ENCODE peak calls at places on chromosomes 1 and 21, in ten cellular contexts. One of them, this sample, is unnamed.

GRCh38 chr1:68213843-68214242 is 18.5 kb downstream of the WLS start:
- DNase-seq in transverse colon: peak; percentile 75
- DNase-seq in uterus: peak; percentile 79
- DNase-seq in WERI-Rb-1: no peak
- DNase-seq in foreskin keratinocyte: no peak
- DNase-seq in fibroblast of pulmonary artery: peak; percentile 88
- DNase-seq in tibial artery: peak; percentile 83
- DNase-seq in mucosa of descending colon: peak; percentile 57
- DNase-seq in kidney epithelial cell: no peak
- DNase-seq in WTC11: no peak
- DNase-seq in this sample: no peak

GRCh38 chr1:38891753-38892152 is 10.4 kb upstream of the GJA9 start:
- DNase-seq in transverse colon: no peak
- DNase-seq in uterus: no peak
- DNase-seq in WERI-Rb-1: peak; percentile 36
- DNase-seq in foreskin keratinocyte: no peak
- DNase-seq in fibroblast of pulmonary artery: no peak
- DNase-seq in tibial artery: no peak
- DNase-seq in mucosa of descending colon: no peak
- DNase-seq in kidney epithelial cell: no peak
- DNase-seq in WTC11: peak; percentile 59
- DNase-seq in this sample: peak; percentile 14

GRCh38 chr1:89939693-89940438 is 55.0 kb upstream of the ZNF326 start:
- DNase-seq in transverse colon: no peak
- DNase-seq in uterus: no peak
- DNase-seq in WERI-Rb-1: no peak
- DNase-seq in foreskin keratinocyte: no peak
- DNase-seq in fibroblast of pulmonary artery: no peak
- DNase-seq in tibial artery: no peak
- DNase-seq in mucosa of descending colon: no peak
- DNase-seq in kidney epithelial cell: no peak
- DNase-seq in WTC11: no peak
- DNase-seq in this sample: no peak

GRCh38 chr1:6145351-6145750 is 34.8 kb downstream of the CHD5 start:
- DNase-seq in transverse colon: no peak
- DNase-seq in uterus: no peak
- DNase-seq in WERI-Rb-1: no peak
- DNase-seq in foreskin keratinocyte: no peak
- DNase-seq in fibroblast of pulmonary artery: no peak
- DNase-seq in tibial artery: no peak
- DNase-seq in mucosa of descending colon: no peak
- DNase-seq in kidney epithelial cell: no peak
- DNase-seq in WTC11: no peak
- DNase-seq in this sample: no peak

GRCh38 chr1:8344893-8345507 is 27.1 kb downstream of the SLC45A1 start:
- DNase-seq in transverse colon: no peak
- DNase-seq in uterus: no peak
- DNase-seq in WERI-Rb-1: no peak
- DNase-seq in foreskin keratinocyte: no peak
- DNase-seq in fibroblast of pulmonary artery: no peak
- DNase-seq in tibial artery: no peak
- DNase-seq in mucosa of descending colon: peak; percentile 13
- DNase-seq in kidney epithelial cell: no peak
- DNase-seq in WTC11: no peak
- DNase-seq in this sample: no peak

GRCh38 chr1:186188004-186188539 is 187.0 kb downstream of the TPR start:
- DNase-seq in transverse colon: no peak
- DNase-seq in uterus: no peak
- DNase-seq in WERI-Rb-1: no peak
- DNase-seq in foreskin keratinocyte: peak; percentile 97
- DNase-seq in fibroblast of pulmonary artery: peak; percentile 71
- DNase-seq in tibial artery: no peak
- DNase-seq in mucosa of descending colon: no peak
- DNase-seq in kidney epithelial cell: peak; percentile 85
- DNase-seq in WTC11: no peak
- DNase-seq in this sample: peak; percentile 2

GRCh38 chr1:168386949-168387586 is 106.4 kb downstream of the TBX19 start:
- DNase-seq in transverse colon: peak; percentile 55
- DNase-seq in uterus: peak; percentile 72
- DNase-seq in WERI-Rb-1: peak; percentile 40
- DNase-seq in foreskin keratinocyte: peak; percentile 58
- DNase-seq in fibroblast of pulmonary artery: peak; percentile 17
- DNase-seq in tibial artery: no peak
- DNase-seq in mucosa of descending colon: peak; percentile 65
- DNase-seq in kidney epithelial cell: peak; percentile 37
- DNase-seq in WTC11: peak; percentile 73
- DNase-seq in this sample: peak; percentile 83

GRCh38 chr1:110159160-110159559 is 8.9 kb downstream of the SLC6A17 start:
- DNase-seq in transverse colon: no peak
- DNase-seq in uterus: no peak
- DNase-seq in WERI-Rb-1: no peak
- DNase-seq in foreskin keratinocyte: no peak
- DNase-seq in fibroblast of pulmonary artery: no peak
- DNase-seq in tibial artery: peak; percentile 24
- DNase-seq in mucosa of descending colon: no peak
- DNase-seq in kidney epithelial cell: no peak
- DNase-seq in WTC11: no peak
- DNase-seq in this sample: no peak

GRCh38 chr1:222713091-222714012 is 988 bp downstream of the BROX start:
- DNase-seq in transverse colon: peak; percentile 95
- DNase-seq in uterus: peak; percentile 92
- DNase-seq in WERI-Rb-1: peak; percentile 85
- DNase-seq in foreskin keratinocyte: peak; percentile 89
- DNase-seq in fibroblast of pulmonary artery: peak; percentile 94
- DNase-seq in tibial artery: peak; percentile 98
- DNase-seq in mucosa of descending colon: peak; percentile 95
- DNase-seq in kidney epithelial cell: peak; percentile 93
- DNase-seq in WTC11: peak; percentile 92
- DNase-seq in this sample: peak; percentile 95
- TF ChIP-seq CTCF in transverse colon: no peak
- TF ChIP-seq CTCF in uterus: no peak
- TF ChIP-seq CTCF in WERI-Rb-1: no peak
- TF ChIP-seq CTCF in foreskin keratinocyte: no peak
- TF ChIP-seq CTCF in fibroblast of pulmonary artery: no peak
- TF ChIP-seq CTCF in tibial artery: no peak
- TF ChIP-seq CTCF in mucosa of descending colon: no peak
- TF ChIP-seq CTCF in kidney epithelial cell: no peak
- TF ChIP-seq CTCF in WTC11: no peak
- TF ChIP-seq CTCF in this sample: no peak

GRCh38 chr1:85609976-85610375 is 29.4 kb downstream of the CCN1 start:
- DNase-seq in transverse colon: no peak
- DNase-seq in uterus: no peak
- DNase-seq in WERI-Rb-1: no peak
- DNase-seq in foreskin keratinocyte: no peak
- DNase-seq in fibroblast of pulmonary artery: no peak
- DNase-seq in tibial artery: no peak
- DNase-seq in mucosa of descending colon: no peak
- DNase-seq in kidney epithelial cell: no peak
- DNase-seq in WTC11: no peak
- DNase-seq in this sample: no peak

GRCh38 chr1:85611856-85612255 is 31.3 kb downstream of the CCN1 start:
- DNase-seq in transverse colon: no peak
- DNase-seq in uterus: peak; percentile 27
- DNase-seq in WERI-Rb-1: no peak
- DNase-seq in foreskin keratinocyte: peak; percentile 98
- DNase-seq in fibroblast of pulmonary artery: peak; percentile 99
- DNase-seq in tibial artery: peak; percentile 77
- DNase-seq in mucosa of descending colon: no peak
- DNase-seq in kidney epithelial cell: peak; percentile 98
- DNase-seq in WTC11: no peak
- DNase-seq in this sample: no peak

GRCh38 chr1:85615536-85615935 is 35.0 kb downstream of the CCN1 start:
- DNase-seq in transverse colon: no peak
- DNase-seq in uterus: no peak
- DNase-seq in WERI-Rb-1: no peak
- DNase-seq in foreskin keratinocyte: no peak
- DNase-seq in fibroblast of pulmonary artery: peak; percentile 47
- DNase-seq in tibial artery: no peak
- DNase-seq in mucosa of descending colon: no peak
- DNase-seq in kidney epithelial cell: no peak
- DNase-seq in WTC11: no peak
- DNase-seq in this sample: no peak

GRCh38 chr1:85611390-85611789 is 30.8 kb downstream of the CCN1 start:
- DNase-seq in transverse colon: no peak
- DNase-seq in uterus: no peak
- DNase-seq in WERI-Rb-1: no peak
- DNase-seq in foreskin keratinocyte: no peak
- DNase-seq in fibroblast of pulmonary artery: peak; percentile 75
- DNase-seq in tibial artery: no peak
- DNase-seq in mucosa of descending colon: no peak
- DNase-seq in kidney epithelial cell: no peak
- DNase-seq in WTC11: no peak
- DNase-seq in this sample: no peak

DNA sequence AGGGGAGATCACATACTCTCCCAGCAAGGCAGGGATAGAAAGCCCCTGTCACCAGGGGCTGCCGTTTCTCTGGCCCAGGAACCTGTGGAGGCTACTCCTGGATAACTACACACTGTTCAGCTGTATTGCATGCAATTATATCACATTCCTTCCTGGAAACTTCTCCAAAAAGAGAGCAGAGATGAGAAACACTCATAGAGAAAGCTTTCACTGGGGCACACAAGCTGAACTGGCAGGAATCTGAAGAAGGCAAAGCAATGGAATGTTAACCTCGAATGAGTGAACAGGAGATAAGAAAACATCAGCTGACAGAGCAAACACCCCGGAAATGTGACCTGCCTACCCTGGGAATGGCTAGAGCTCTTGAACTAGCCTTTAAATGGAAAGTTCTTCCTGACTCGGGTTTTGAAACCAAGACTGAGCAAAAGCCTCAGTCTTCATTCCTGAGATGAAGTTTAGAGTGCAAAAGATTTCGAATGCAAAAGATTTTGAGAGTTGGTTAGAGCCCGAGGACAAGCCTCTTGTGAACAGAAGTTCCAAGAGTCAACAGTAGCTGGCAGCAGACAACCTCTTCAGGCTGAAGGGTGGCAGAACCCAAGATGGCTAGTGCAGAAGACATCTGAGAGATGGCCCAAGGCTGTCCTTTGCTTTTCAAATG is 32.3 kb downstream of the CCN1 start:
- DNase-seq in transverse colon: no peak
- DNase-seq in uterus: no peak
- DNase-seq in WERI-Rb-1: peak; percentile 18
- DNase-seq in foreskin keratinocyte: peak; percentile 72
- DNase-seq in fibroblast of pulmonary artery: peak; percentile 95
- DNase-seq in tibial artery: no peak
- DNase-seq in mucosa of descending colon: no peak
- DNase-seq in kidney epithelial cell: peak; percentile 90
- DNase-seq in WTC11: no peak
- DNase-seq in this sample: no peak
- TF ChIP-seq CTCF in transverse colon: peak; percentile 26
- TF ChIP-seq CTCF in uterus: no peak
- TF ChIP-seq CTCF in WERI-Rb-1: peak; percentile 66
- TF ChIP-seq CTCF in foreskin keratinocyte: peak; percentile 66
- TF ChIP-seq CTCF in fibroblast of pulmonary artery: peak; percentile 69
- TF ChIP-seq CTCF in tibial artery: peak; percentile 46
- TF ChIP-seq CTCF in mucosa of descending colon: peak; percentile 33
- TF ChIP-seq CTCF in kidney epithelial cell: peak; percentile 72
- TF ChIP-seq CTCF in WTC11: no peak
- TF ChIP-seq CTCF in this sample: no peak

GRCh38 chr21:41680444-41681335 is 86.2 kb downstream of the RIPK4 start:
- DNase-seq in transverse colon: no peak
- DNase-seq in uterus: no peak
- DNase-seq in WERI-Rb-1: no peak
- DNase-seq in foreskin keratinocyte: no peak
- DNase-seq in fibroblast of pulmonary artery: no peak
- DNase-seq in tibial artery: peak; percentile 57
- DNase-seq in mucosa of descending colon: no peak
- DNase-seq in kidney epithelial cell: no peak
- DNase-seq in WTC11: no peak
- DNase-seq in this sample: no peak

GRCh38 chr21:41677671-41678015 is 89.2 kb downstream of the RIPK4 start:
- DNase-seq in transverse colon: no peak
- DNase-seq in uterus: no peak
- DNase-seq in WERI-Rb-1: no peak
- DNase-seq in foreskin keratinocyte: no peak
- DNase-seq in fibroblast of pulmonary artery: no peak
- DNase-seq in tibial artery: peak; percentile 25
- DNase-seq in mucosa of descending colon: no peak
- DNase-seq in kidney epithelial cell: no peak
- DNase-seq in WTC11: no peak
- DNase-seq in this sample: no peak

GRCh38 chr21:41678944-41679343 is 87.9 kb downstream of the RIPK4 start:
- DNase-seq in transverse colon: peak; percentile 96
- DNase-seq in uterus: peak; percentile 62
- DNase-seq in WERI-Rb-1: peak; percentile 83
- DNase-seq in foreskin keratinocyte: peak; percentile 98
- DNase-seq in fibroblast of pulmonary artery: peak; percentile 97
- DNase-seq in tibial artery: peak; percentile 97
- DNase-seq in mucosa of descending colon: peak; percentile 92
- DNase-seq in kidney epithelial cell: peak; percentile 98
- DNase-seq in WTC11: peak; percentile 85
- DNase-seq in this sample: peak; percentile 6

GRCh38 chr21:41676198-41676597 is 90.7 kb downstream of the RIPK4 start:
- DNase-seq in transverse colon: no peak
- DNase-seq in uterus: no peak
- DNase-seq in WERI-Rb-1: no peak
- DNase-seq in foreskin keratinocyte: no peak
- DNase-seq in fibroblast of pulmonary artery: no peak
- DNase-seq in tibial artery: no peak
- DNase-seq in mucosa of descending colon: no peak
- DNase-seq in kidney epithelial cell: no peak
- DNase-seq in WTC11: no peak
- DNase-seq in this sample: no peak

DNA sequence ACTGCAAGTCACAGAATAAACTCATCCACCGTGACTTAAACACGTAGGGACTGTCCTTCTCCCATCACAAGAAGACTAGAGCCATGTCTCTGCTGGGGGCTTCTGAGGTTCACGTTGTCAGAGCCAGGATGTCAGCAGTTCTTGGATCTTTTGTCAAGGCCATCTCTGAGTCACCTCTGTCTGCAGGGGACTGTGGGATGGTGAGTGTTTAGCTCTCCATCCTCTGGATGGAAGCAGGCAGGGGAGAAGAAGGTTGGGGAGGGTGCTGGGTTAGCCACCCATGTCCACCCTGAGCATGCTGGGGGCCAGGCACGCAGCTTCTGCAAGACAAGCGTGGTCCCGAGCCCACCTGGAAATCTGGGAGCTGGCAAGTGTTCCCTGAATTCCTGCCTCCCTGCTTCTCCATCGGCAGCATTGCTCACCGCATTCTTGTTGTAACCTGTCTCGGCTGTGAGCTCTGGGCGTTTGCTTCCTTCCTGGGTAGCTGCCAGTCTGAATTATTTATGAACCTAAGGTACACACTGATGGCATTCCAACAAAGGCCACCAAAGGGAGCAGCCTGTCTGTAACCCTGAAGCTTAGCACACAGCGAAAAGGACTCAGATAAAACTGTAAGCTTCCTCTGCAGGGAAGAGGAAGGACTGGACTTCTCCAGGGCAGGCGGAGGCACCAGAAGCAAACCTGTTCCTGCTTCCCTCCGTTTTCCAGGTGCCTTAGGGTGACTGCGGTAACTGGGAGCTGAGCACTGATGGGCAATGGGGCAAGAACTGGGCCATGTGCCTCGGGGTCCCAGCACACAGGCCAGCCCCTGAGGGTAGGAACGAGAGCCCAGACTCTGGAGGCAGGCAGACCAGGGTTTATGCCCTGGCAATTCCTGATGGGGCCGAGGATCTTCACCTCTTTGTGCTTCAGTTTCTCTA is 88.6 kb downstream of the RIPK4 start:
- DNase-seq in transverse colon: peak; percentile 80
- DNase-seq in uterus: no peak
- DNase-seq in WERI-Rb-1: no peak
- DNase-seq in foreskin keratinocyte: peak; percentile 93
- DNase-seq in fibroblast of pulmonary artery: no peak
- DNase-seq in tibial artery: peak; percentile 65
- DNase-seq in mucosa of descending colon: peak; percentile 70
- DNase-seq in kidney epithelial cell: peak; percentile 74
- DNase-seq in WTC11: no peak
- DNase-seq in this sample: no peak
- TF ChIP-seq CTCF in transverse colon: no peak
- TF ChIP-seq CTCF in uterus: no peak
- TF ChIP-seq CTCF in WERI-Rb-1: no peak
- TF ChIP-seq CTCF in foreskin keratinocyte: peak; percentile 51
- TF ChIP-seq CTCF in fibroblast of pulmonary artery: no peak
- TF ChIP-seq CTCF in tibial artery: no peak
- TF ChIP-seq CTCF in mucosa of descending colon: no peak
- TF ChIP-seq CTCF in kidney epithelial cell: no peak
- TF ChIP-seq CTCF in WTC11: no peak
- TF ChIP-seq CTCF in this sample: no peak

DNA sequence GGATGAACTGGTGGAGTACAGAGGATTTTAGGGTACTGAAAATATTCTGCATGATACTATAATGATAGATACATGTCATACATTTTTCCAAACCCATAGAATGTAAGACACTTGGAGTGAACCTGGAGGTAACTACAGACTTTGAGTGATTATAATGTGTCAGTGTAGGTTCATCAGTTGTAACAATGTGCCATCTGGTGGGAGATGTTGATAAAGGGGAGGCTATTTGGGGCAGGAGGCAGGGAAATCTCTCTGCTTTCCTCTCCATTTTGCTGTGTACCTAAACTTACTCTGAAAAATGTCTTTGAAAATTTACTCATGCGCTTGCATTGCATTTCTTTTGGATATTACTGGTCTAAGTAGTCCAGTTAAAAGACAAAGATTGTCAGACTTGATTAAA is 35.2 kb downstream of the PTBP2 start:
- DNase-seq in transverse colon: no peak
- DNase-seq in uterus: no peak
- DNase-seq in WERI-Rb-1: no peak
- DNase-seq in foreskin keratinocyte: no peak
- DNase-seq in fibroblast of pulmonary artery: peak; percentile 16
- DNase-seq in tibial artery: no peak
- DNase-seq in mucosa of descending colon: no peak
- DNase-seq in kidney epithelial cell: no peak
- DNase-seq in WTC11: no peak
- DNase-seq in this sample: no peak
- TF ChIP-seq CTCF in transverse colon: no peak
- TF ChIP-seq CTCF in uterus: no peak
- TF ChIP-seq CTCF in WERI-Rb-1: peak; percentile 17
- TF ChIP-seq CTCF in foreskin keratinocyte: peak; percentile 34
- TF ChIP-seq CTCF in fibroblast of pulmonary artery: no peak
- TF ChIP-seq CTCF in tibial artery: peak; percentile 26
- TF ChIP-seq CTCF in mucosa of descending colon: no peak
- TF ChIP-seq CTCF in kidney epithelial cell: no peak
- TF ChIP-seq CTCF in WTC11: no peak
- TF ChIP-seq CTCF in this sample: no peak